ENCODE peak calls at places on chromosomes 5 and 9, in seven cellular contexts. One of them, this sample, is unnamed.

GRCh38 chr9:99352786-99353185 is 130.7 kb downstream of the SEC61B start:
- DNase-seq in K562: no peak
- DNase-seq in SK-N-SH: no peak
- DNase-seq in GM12878: no peak
- DNase-seq in GM12891: no peak
- DNase-seq in H1: no peak
- DNase-seq in HepG2: no peak
- DNase-seq in this sample: no peak

GRCh38 chr5:40227366-40227765 is 452.3 kb upstream of the PTGER4 start:
- DNase-seq in SK-N-SH: no peak
- DNase-seq in GM12878: no peak
- DNase-seq in K562: no peak
- DNase-seq in GM12891: no peak
- DNase-seq in HepG2: no peak
- DNase-seq in H1: no peak
- DNase-seq in this sample: no peak

GRCh38 chr9:91676042-91676441 is 252.4 kb upstream of the NFIL3 start:
- DNase-seq in SK-N-SH: no peak
- DNase-seq in H1: no peak
- DNase-seq in K562: no peak
- DNase-seq in GM12878: peak; percentile 3
- DNase-seq in GM12891: no peak
- DNase-seq in HepG2: peak; percentile 15
- DNase-seq in this sample: no peak

GRCh38 chr9:129142536-129142935 is 31.3 kb downstream of the PTPA start:
- DNase-seq in K562: no peak
- DNase-seq in GM12878: no peak
- DNase-seq in GM12891: no peak
- DNase-seq in SK-N-SH: no peak
- DNase-seq in H1: no peak
- DNase-seq in HepG2: no peak
- DNase-seq in this sample: no peak

GRCh38 chr9:21348430-21348829 is 2.3 kb downstream of the IFNA6 start:
- DNase-seq in GM12878: no peak
- DNase-seq in SK-N-SH: no peak
- DNase-seq in K562: no peak
- DNase-seq in GM12891: no peak
- DNase-seq in H1: no peak
- DNase-seq in HepG2: no peak
- DNase-seq in this sample: no peak

GRCh38 chr5:131615953-131616352 is 19.1 kb downstream of the RAPGEF6 start:
- DNase-seq in SK-N-SH: no peak
- DNase-seq in GM12878: no peak
- DNase-seq in HepG2: no peak
- DNase-seq in GM12891: no peak
- DNase-seq in H1: no peak
- DNase-seq in K562: no peak
- DNase-seq in this sample: no peak

GRCh38 chr5:79173626-79174025 is 62.0 kb downstream of the BHMT start:
- DNase-seq in H1: no peak
- DNase-seq in K562: no peak
- DNase-seq in SK-N-SH: no peak
- DNase-seq in GM12891: no peak
- DNase-seq in HepG2: peak; percentile 54
- DNase-seq in GM12878: no peak
- DNase-seq in this sample: no peak

GRCh38 chr5:3047212-3047774 is 295.8 kb upstream of the IRX2 start:
- DNase-seq in K562: no peak
- DNase-seq in SK-N-SH: no peak
- DNase-seq in HepG2: no peak
- DNase-seq in GM12891: no peak
- DNase-seq in GM12878: no peak
- DNase-seq in H1: no peak
- DNase-seq in this sample: no peak

GRCh38 chr5:1318659-1319251 is 23.9 kb upstream of the TERT start:
- DNase-seq in GM12878: no peak
- DNase-seq in H1: no peak
- DNase-seq in GM12891: no peak
- DNase-seq in SK-N-SH: no peak
- DNase-seq in HepG2: no peak
- DNase-seq in K562: no peak
- DNase-seq in this sample: peak; percentile 3

GRCh38 chr5:179870403-179870903 is 11.8 kb upstream of the MRNIP start:
- DNase-seq in HepG2: peak; percentile 29
- DNase-seq in K562: peak; percentile 80
- DNase-seq in GM12891: no peak
- DNase-seq in H1: peak; percentile 60
- DNase-seq in SK-N-SH: peak; percentile 87
- DNase-seq in GM12878: no peak
- DNase-seq in this sample: no peak

GRCh38 chr5:53357439-53357838 is 123.0 kb upstream of the FST start:
- DNase-seq in K562: no peak
- DNase-seq in GM12878: peak; percentile 0
- DNase-seq in HepG2: no peak
- DNase-seq in GM12891: no peak
- DNase-seq in SK-N-SH: no peak
- DNase-seq in H1: no peak
- DNase-seq in this sample: no peak

GRCh38 chr9:132789706-132790105 is 88.4 kb downstream of the AK8 start:
- DNase-seq in K562: no peak
- DNase-seq in H1: no peak
- DNase-seq in GM12878: no peak
- DNase-seq in HepG2: no peak
- DNase-seq in SK-N-SH: no peak
- DNase-seq in GM12891: no peak
- DNase-seq in this sample: no peak

GRCh38 chr5:40240111-40240510 is 439.6 kb upstream of the PTGER4 start:
- DNase-seq in HepG2: no peak
- DNase-seq in SK-N-SH: no peak
- DNase-seq in K562: no peak
- DNase-seq in GM12878: no peak
- DNase-seq in GM12891: no peak
- DNase-seq in H1: no peak
- DNase-seq in this sample: no peak

GRCh38 chr5:146426853-146427618 is 20.1 kb upstream of the TCERG1 start:
- DNase-seq in K562: peak; percentile 46
- DNase-seq in HepG2: peak; percentile 39
- DNase-seq in GM12891: no peak
- DNase-seq in GM12878: no peak
- DNase-seq in SK-N-SH: peak; percentile 49
- DNase-seq in H1: no peak
- DNase-seq in this sample: no peak

GRCh38 chr5:159873680-159874079 is 42.6 kb upstream of the ADRA1B start:
- DNase-seq in SK-N-SH: no peak
- DNase-seq in H1: no peak
- DNase-seq in GM12891: no peak
- DNase-seq in HepG2: no peak
- DNase-seq in GM12878: no peak
- DNase-seq in K562: no peak
- DNase-seq in this sample: no peak

GRCh38 chr5:179806250-179807045 is at the start of gene MGAT4B:
- DNase-seq in GM12878: no peak
- DNase-seq in SK-N-SH: peak; percentile 96
- DNase-seq in H1: peak; percentile 78
- DNase-seq in HepG2: no peak
- DNase-seq in K562: peak; percentile 91
- DNase-seq in GM12891: peak; percentile 91
- DNase-seq in this sample: peak; percentile 91

GRCh38 chr5:120405923-120406322 is 58.2 kb upstream of the PRR16 start:
- DNase-seq in H1: no peak
- DNase-seq in GM12891: no peak
- DNase-seq in SK-N-SH: no peak
- DNase-seq in GM12878: no peak
- DNase-seq in K562: no peak
- DNase-seq in HepG2: no peak
- DNase-seq in this sample: no peak

GRCh38 chr5:107557051-107557658 is 113.6 kb downstream of the EFNA5 start:
- DNase-seq in HepG2: no peak
- DNase-seq in GM12878: no peak
- DNase-seq in K562: no peak
- DNase-seq in H1: no peak
- DNase-seq in GM12891: no peak
- DNase-seq in SK-N-SH: no peak
- DNase-seq in this sample: no peak

GRCh38 chr9:104986096-104986495 is 58.1 kb upstream of the ABCA1 start:
- DNase-seq in K562: no peak
- DNase-seq in HepG2: no peak
- DNase-seq in GM12878: no peak
- DNase-seq in H1: no peak
- DNase-seq in GM12891: no peak
- DNase-seq in SK-N-SH: no peak
- DNase-seq in this sample: no peak

GRCh38 chr5:135834639-135835529 is at the start of gene SLC25A48:
- DNase-seq in HepG2: peak; percentile 52
- DNase-seq in H1: peak; percentile 88
- DNase-seq in GM12891: peak; percentile 70
- DNase-seq in K562: no peak
- DNase-seq in GM12878: no peak
- DNase-seq in SK-N-SH: peak; percentile 80
- DNase-seq in this sample: peak; percentile 63

GRCh38 chr5:62689599-62690368 is 111.2 kb downstream of the LRRC70 start:
- DNase-seq in GM12878: no peak
- DNase-seq in SK-N-SH: no peak
- DNase-seq in GM12891: no peak
- DNase-seq in H1: no peak
- DNase-seq in HepG2: no peak
- DNase-seq in K562: no peak
- DNase-seq in this sample: no peak

GRCh38 chr9:16335788-16336580 is 534.5 kb downstream of the BNC2 start:
- DNase-seq in H1: no peak
- DNase-seq in GM12891: no peak
- DNase-seq in GM12878: no peak
- DNase-seq in SK-N-SH: peak; percentile 28
- DNase-seq in K562: no peak
- DNase-seq in HepG2: no peak
- DNase-seq in this sample: no peak

GRCh38 chr5:167763772-167764171 is 527.7 kb upstream of the WWC1 start:
- DNase-seq in SK-N-SH: no peak
- DNase-seq in GM12878: no peak
- DNase-seq in GM12891: no peak
- DNase-seq in HepG2: no peak
- DNase-seq in K562: no peak
- DNase-seq in H1: no peak
- DNase-seq in this sample: no peak

GRCh38 chr5:58939664-58940063 is 356.8 kb downstream of the RAB3C start:
- DNase-seq in K562: no peak
- DNase-seq in HepG2: no peak
- DNase-seq in GM12891: no peak
- DNase-seq in GM12878: no peak
- DNase-seq in H1: no peak
- DNase-seq in SK-N-SH: no peak
- DNase-seq in this sample: no peak

GRCh38 chr5:109601736-109602135 is 88.0 kb upstream of the MAN2A1 start:
- DNase-seq in SK-N-SH: no peak
- DNase-seq in GM12891: no peak
- DNase-seq in HepG2: no peak
- DNase-seq in K562: no peak
- DNase-seq in GM12878: no peak
- DNase-seq in H1: no peak
- DNase-seq in this sample: no peak

GRCh38 chr5:128384068-128384467 is 154.0 kb downstream of the FBN2 start:
- DNase-seq in HepG2: no peak
- DNase-seq in H1: no peak
- DNase-seq in K562: no peak
- DNase-seq in GM12891: no peak
- DNase-seq in SK-N-SH: no peak
- DNase-seq in GM12878: no peak
- DNase-seq in this sample: no peak
- TF ChIP-seq TAF1 in HepG2: no peak
- TF ChIP-seq TAF1 in H1: no peak
- TF ChIP-seq TAF1 in K562: no peak
- TF ChIP-seq TAF1 in GM12891: no peak
- TF ChIP-seq TAF1 in SK-N-SH: no peak
- TF ChIP-seq TAF1 in GM12878: no peak
- TF ChIP-seq TAF1 in this sample: no peak

DNA sequence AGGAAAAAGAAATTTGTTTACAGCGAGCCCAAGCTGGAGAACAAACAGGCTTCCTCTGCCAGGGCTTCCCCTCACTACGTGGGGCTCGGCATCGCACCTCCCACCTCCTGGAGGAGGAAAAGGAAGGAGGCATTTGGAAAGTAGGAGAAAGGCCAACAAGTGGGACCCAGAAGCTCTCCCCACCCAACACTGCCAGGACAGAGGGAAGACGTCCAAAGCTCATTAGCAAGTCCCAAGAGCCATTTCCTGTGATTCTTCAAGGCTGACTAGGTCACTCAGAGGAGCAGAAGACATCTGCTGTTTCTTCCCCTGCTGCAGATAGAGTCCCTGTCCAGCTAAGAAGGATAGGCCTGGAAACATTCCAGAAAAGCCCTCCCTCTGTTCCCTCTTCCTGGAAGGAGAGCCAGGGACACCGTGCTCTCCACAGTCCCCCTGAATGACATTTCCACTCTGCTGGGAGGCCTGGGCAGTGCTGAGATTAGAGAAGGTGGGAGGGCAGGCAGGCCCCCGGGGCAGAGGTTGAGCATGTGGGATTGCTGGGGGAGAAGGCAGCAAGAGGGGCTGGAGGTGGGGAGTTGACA is 57.0 kb upstream of the NEURL1B start:
- DNase-seq in K562: no peak
- DNase-seq in GM12891: no peak
- DNase-seq in GM12878: no peak
- DNase-seq in H1: no peak
- DNase-seq in SK-N-SH: no peak
- DNase-seq in HepG2: no peak
- DNase-seq in this sample: no peak
- TF ChIP-seq POLR2AphosphoS5 in K562: no peak
- TF ChIP-seq POLR2AphosphoS5 in GM12891: no peak
- TF ChIP-seq POLR2AphosphoS5 in GM12878: no peak
- TF ChIP-seq POLR2AphosphoS5 in H1: no peak
- TF ChIP-seq POLR2AphosphoS5 in SK-N-SH: no peak
- TF ChIP-seq POLR2AphosphoS5 in HepG2: no peak
- TF ChIP-seq POLR2AphosphoS5 in this sample: no peak

GRCh38 chr9:20242767-20243166 is 379.5 kb downstream of the MLLT3 start:
- DNase-seq in H1: no peak
- DNase-seq in SK-N-SH: no peak
- DNase-seq in GM12878: peak; percentile 69
- DNase-seq in GM12891: peak; percentile 25
- DNase-seq in HepG2: no peak
- DNase-seq in K562: no peak
- DNase-seq in this sample: peak; percentile 15
- TF ChIP-seq TAF1 in H1: no peak
- TF ChIP-seq TAF1 in SK-N-SH: no peak
- TF ChIP-seq TAF1 in GM12878: no peak
- TF ChIP-seq TAF1 in GM12891: no peak
- TF ChIP-seq TAF1 in HepG2: no peak
- TF ChIP-seq TAF1 in K562: no peak
- TF ChIP-seq TAF1 in this sample: no peak

DNA sequence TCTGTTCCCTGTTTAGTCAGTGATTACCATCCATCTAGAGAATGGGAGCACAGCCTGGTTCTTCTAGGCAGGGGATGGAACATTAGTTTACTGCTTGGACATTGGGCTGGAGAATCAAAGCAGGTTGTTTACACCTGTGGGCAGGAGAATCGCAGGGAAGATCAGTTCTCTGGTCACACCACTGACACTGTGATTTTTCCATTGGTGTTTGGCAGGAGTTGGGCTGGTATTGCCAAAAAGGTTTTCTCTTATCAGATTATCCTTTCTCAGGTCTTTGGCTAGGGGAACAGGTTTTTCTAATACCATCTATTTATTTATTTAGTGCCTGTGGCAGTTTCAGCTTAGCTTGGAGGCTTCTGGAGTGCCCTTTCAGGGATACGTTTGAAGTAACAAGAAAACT is 219.3 kb upstream of the GRIN3A start:
- DNase-seq in K562: no peak
- DNase-seq in GM12891: no peak
- DNase-seq in H1: no peak
- DNase-seq in GM12878: no peak
- DNase-seq in SK-N-SH: no peak
- DNase-seq in HepG2: no peak
- DNase-seq in this sample: no peak
- TF ChIP-seq POLR2AphosphoS5 in K562: no peak
- TF ChIP-seq POLR2AphosphoS5 in GM12891: no peak
- TF ChIP-seq POLR2AphosphoS5 in H1: no peak
- TF ChIP-seq POLR2AphosphoS5 in GM12878: no peak
- TF ChIP-seq POLR2AphosphoS5 in SK-N-SH: no peak
- TF ChIP-seq POLR2AphosphoS5 in HepG2: no peak
- TF ChIP-seq POLR2AphosphoS5 in this sample: no peak